ENCODE peak calls at places on chromosomes 4 and X, in seven cellular contexts. One of them, this sample, is unnamed.

GRCh38 chrX:155094468-155095061 is 23.3 kb downstream of the BRCC3 start:
- DNase-seq in psoas muscle: no peak
- DNase-seq in NAMALWA: peak
- DNase-seq in HTR-8/SVneo: peak
- DNase-seq in activated CD8-positive, alpha-beta memory T cell treated with anti-CD3 and anti-CD28 coated beads for 24 hours: no peak
- DNase-seq in NCI-H1048: no peak
- DNase-seq in HFF-Myc: no peak
- DNase-seq in this sample: no peak

GRCh38 chrX:2928127-2928582 is 984 bp downstream of the ARSD start:
- DNase-seq in psoas muscle: peak
- DNase-seq in NAMALWA: no peak
- DNase-seq in HTR-8/SVneo: no peak
- DNase-seq in activated CD8-positive, alpha-beta memory T cell treated with anti-CD3 and anti-CD28 coated beads for 24 hours: no peak
- DNase-seq in NCI-H1048: no peak
- DNase-seq in HFF-Myc: peak
- DNase-seq in this sample: peak

GRCh38 chr4:15182600-15183222 is 180.4 kb downstream of the CPEB2 start:
- DNase-seq in psoas muscle: no peak
- DNase-seq in NAMALWA: no peak
- DNase-seq in HTR-8/SVneo: no peak
- DNase-seq in activated CD8-positive, alpha-beta memory T cell treated with anti-CD3 and anti-CD28 coated beads for 24 hours: no peak
- DNase-seq in NCI-H1048: no peak
- DNase-seq in HFF-Myc: no peak
- DNase-seq in this sample: no peak

GRCh38 chr4:105474110-105474518 is 252 bp upstream of the PPA2 start:
- DNase-seq in psoas muscle: peak
- DNase-seq in NAMALWA: no peak
- DNase-seq in HTR-8/SVneo: no peak
- DNase-seq in activated CD8-positive, alpha-beta memory T cell treated with anti-CD3 and anti-CD28 coated beads for 24 hours: no peak
- DNase-seq in NCI-H1048: no peak
- DNase-seq in HFF-Myc: peak
- DNase-seq in this sample: peak

GRCh38 chr4:185566972-185567749 is 31.9 kb upstream of the PDLIM3 start:
- DNase-seq in psoas muscle: no peak
- DNase-seq in NAMALWA: no peak
- DNase-seq in HTR-8/SVneo: peak
- DNase-seq in activated CD8-positive, alpha-beta memory T cell treated with anti-CD3 and anti-CD28 coated beads for 24 hours: no peak
- DNase-seq in NCI-H1048: no peak
- DNase-seq in HFF-Myc: peak
- DNase-seq in this sample: peak

GRCh38 chrX:13463608-13464007 is 105.8 kb upstream of the EGFL6 start:
- DNase-seq in psoas muscle: peak
- DNase-seq in NAMALWA: peak
- DNase-seq in HTR-8/SVneo: peak
- DNase-seq in activated CD8-positive, alpha-beta memory T cell treated with anti-CD3 and anti-CD28 coated beads for 24 hours: no peak
- DNase-seq in NCI-H1048: no peak
- DNase-seq in HFF-Myc: peak
- DNase-seq in this sample: peak

GRCh38 chrX:40449396-40449795 is 131.4 kb upstream of the ATP6AP2 start:
- DNase-seq in psoas muscle: no peak
- DNase-seq in NAMALWA: no peak
- DNase-seq in HTR-8/SVneo: no peak
- DNase-seq in activated CD8-positive, alpha-beta memory T cell treated with anti-CD3 and anti-CD28 coated beads for 24 hours: no peak
- DNase-seq in NCI-H1048: no peak
- DNase-seq in HFF-Myc: no peak
- DNase-seq in this sample: no peak

GRCh38 chr4:4457803-4458550 is 71.1 kb downstream of the NSG1 start:
- DNase-seq in psoas muscle: no peak
- DNase-seq in NAMALWA: no peak
- DNase-seq in HTR-8/SVneo: no peak
- DNase-seq in activated CD8-positive, alpha-beta memory T cell treated with anti-CD3 and anti-CD28 coated beads for 24 hours: no peak
- DNase-seq in NCI-H1048: no peak
- DNase-seq in HFF-Myc: no peak
- DNase-seq in this sample: no peak

GRCh38 chr4:173057442-173057841 is 111.2 kb upstream of the GALNT7 start:
- DNase-seq in psoas muscle: no peak
- DNase-seq in NAMALWA: no peak
- DNase-seq in HTR-8/SVneo: no peak
- DNase-seq in activated CD8-positive, alpha-beta memory T cell treated with anti-CD3 and anti-CD28 coated beads for 24 hours: no peak
- DNase-seq in NCI-H1048: no peak
- DNase-seq in HFF-Myc: no peak
- DNase-seq in this sample: no peak

GRCh38 chr4:94525993-94526740 is 74.4 kb downstream of the PDLIM5 start:
- DNase-seq in psoas muscle: no peak
- DNase-seq in NAMALWA: no peak
- DNase-seq in HTR-8/SVneo: no peak
- DNase-seq in activated CD8-positive, alpha-beta memory T cell treated with anti-CD3 and anti-CD28 coated beads for 24 hours: no peak
- DNase-seq in NCI-H1048: no peak
- DNase-seq in HFF-Myc: no peak
- DNase-seq in this sample: no peak

GRCh38 chrX:131792356-131792749 is 230.7 kb upstream of the STK26 start:
- DNase-seq in psoas muscle: peak
- DNase-seq in NAMALWA: no peak
- DNase-seq in HTR-8/SVneo: no peak
- DNase-seq in activated CD8-positive, alpha-beta memory T cell treated with anti-CD3 and anti-CD28 coated beads for 24 hours: peak
- DNase-seq in NCI-H1048: peak
- DNase-seq in HFF-Myc: no peak
- DNase-seq in this sample: no peak

GRCh38 chr4:100076753-100077152 is 113.5 kb downstream of the DDIT4L start:
- DNase-seq in psoas muscle: no peak
- DNase-seq in NAMALWA: peak
- DNase-seq in HTR-8/SVneo: no peak
- DNase-seq in activated CD8-positive, alpha-beta memory T cell treated with anti-CD3 and anti-CD28 coated beads for 24 hours: no peak
- DNase-seq in NCI-H1048: no peak
- DNase-seq in HFF-Myc: no peak
- DNase-seq in this sample: no peak

GRCh38 chrX:30858098-30858497 is 31.0 kb downstream of the TAB3 start:
- DNase-seq in psoas muscle: no peak
- DNase-seq in NAMALWA: no peak
- DNase-seq in HTR-8/SVneo: no peak
- DNase-seq in activated CD8-positive, alpha-beta memory T cell treated with anti-CD3 and anti-CD28 coated beads for 24 hours: no peak
- DNase-seq in NCI-H1048: no peak
- DNase-seq in HFF-Myc: no peak
- DNase-seq in this sample: no peak

GRCh38 chrX:13380230-13380629 is 60.4 kb upstream of the ATXN3L start:
- DNase-seq in psoas muscle: no peak
- DNase-seq in NAMALWA: no peak
- DNase-seq in HTR-8/SVneo: no peak
- DNase-seq in activated CD8-positive, alpha-beta memory T cell treated with anti-CD3 and anti-CD28 coated beads for 24 hours: no peak
- DNase-seq in NCI-H1048: no peak
- DNase-seq in HFF-Myc: no peak
- DNase-seq in this sample: no peak

GRCh38 chr4:15906024-15906443 is 32.5 kb downstream of the FGFBP1 start:
- DNase-seq in psoas muscle: no peak
- DNase-seq in NAMALWA: no peak
- DNase-seq in HTR-8/SVneo: no peak
- DNase-seq in activated CD8-positive, alpha-beta memory T cell treated with anti-CD3 and anti-CD28 coated beads for 24 hours: no peak
- DNase-seq in NCI-H1048: no peak
- DNase-seq in HFF-Myc: no peak
- DNase-seq in this sample: no peak

GRCh38 chr4:179695175-179695574 is 2252.9 kb upstream of the AGA start:
- DNase-seq in psoas muscle: no peak
- DNase-seq in NAMALWA: no peak
- DNase-seq in HTR-8/SVneo: no peak
- DNase-seq in activated CD8-positive, alpha-beta memory T cell treated with anti-CD3 and anti-CD28 coated beads for 24 hours: no peak
- DNase-seq in NCI-H1048: no peak
- DNase-seq in HFF-Myc: no peak
- DNase-seq in this sample: no peak

GRCh38 chr4:168139336-168139735 is 47.0 kb downstream of the ANXA10 start:
- DNase-seq in psoas muscle: no peak
- DNase-seq in NAMALWA: no peak
- DNase-seq in HTR-8/SVneo: no peak
- DNase-seq in activated CD8-positive, alpha-beta memory T cell treated with anti-CD3 and anti-CD28 coated beads for 24 hours: no peak
- DNase-seq in NCI-H1048: no peak
- DNase-seq in HFF-Myc: no peak
- DNase-seq in this sample: no peak

GRCh38 chr4:34953145-34953799 is 1291.0 kb downstream of the ARAP2 start:
- DNase-seq in psoas muscle: no peak
- DNase-seq in NAMALWA: peak
- DNase-seq in HTR-8/SVneo: no peak
- DNase-seq in activated CD8-positive, alpha-beta memory T cell treated with anti-CD3 and anti-CD28 coated beads for 24 hours: no peak
- DNase-seq in NCI-H1048: no peak
- DNase-seq in HFF-Myc: peak
- DNase-seq in this sample: no peak

GRCh38 chrX:124406294-124407013 is 60.1 kb downstream of the SH2D1A start:
- DNase-seq in psoas muscle: no peak
- DNase-seq in NAMALWA: peak
- DNase-seq in HTR-8/SVneo: peak
- DNase-seq in activated CD8-positive, alpha-beta memory T cell treated with anti-CD3 and anti-CD28 coated beads for 24 hours: peak
- DNase-seq in NCI-H1048: peak
- DNase-seq in HFF-Myc: peak
- DNase-seq in this sample: no peak

GRCh38 chrX:130575831-130576404 is 174.1 kb downstream of the RBMX2 start:
- DNase-seq in psoas muscle: peak
- DNase-seq in NAMALWA: peak
- DNase-seq in HTR-8/SVneo: peak
- DNase-seq in activated CD8-positive, alpha-beta memory T cell treated with anti-CD3 and anti-CD28 coated beads for 24 hours: no peak
- DNase-seq in NCI-H1048: no peak
- DNase-seq in HFF-Myc: no peak
- DNase-seq in this sample: peak

GRCh38 chr4:7107166-7107905 is 39.5 kb upstream of the GRPEL1 start:
- DNase-seq in psoas muscle: no peak
- DNase-seq in NAMALWA: no peak
- DNase-seq in HTR-8/SVneo: no peak
- DNase-seq in activated CD8-positive, alpha-beta memory T cell treated with anti-CD3 and anti-CD28 coated beads for 24 hours: no peak
- DNase-seq in NCI-H1048: no peak
- DNase-seq in HFF-Myc: no peak
- DNase-seq in this sample: no peak